ENCODE peak calls at places on chromosome 5, in six cellular contexts. V is tibial artery; R is hepatocyte; H is CD8-positive, alpha-beta memory T cell; N is adrenal gland; Y is breast epithelium. G is an unnamed sample. For H3K36me3, the result is how much of the 10 kb centered on the place peaks cover.

GRCh38 chr5:123594434-123594833 is 82.5 kb downstream of the CSNK1G3 start:
- DNase-seq in R (no peak), Y (no peak), H (no peak), N (no peak), V (no peak), G (no peak)

GRCh38 chr5:317086-317811 is 4.3 kb upstream of the AHRR start:
- DNase-seq in V (no peak), R (peak), Y (no peak), H (no peak), N (peak), G (no peak)

GRCh38 chr5:150642567-150642927 is 2.1 kb downstream of the SYNPO start:
- DNase-seq in R (peak), V (peak), H (no peak), Y (peak), N (peak), G (peak)

GRCh38 chr5:45205403-45205961 is 396.7 kb downstream of the MRPS30 start:
- DNase-seq in V (no peak), H (no peak), N (no peak), Y (no peak), R (no peak), G (no peak)

GRCh38 chr5:157390179-157390923 is 69.7 kb upstream of the NIPAL4 start:
- DNase-seq in H (peak), R (peak), N (peak), Y (no peak), V (no peak), G (no peak)

GRCh38 chr5:79785983-79786382 is 96.3 kb downstream of the CMYA5 start:
- DNase-seq in V (no peak), N (no peak), H (no peak), Y (no peak), R (no peak), G (no peak)

GRCh38 chr5:180969406-180969805 is 19.2 kb upstream of the BTNL3 start:
- DNase-seq in N (no peak), V (no peak), Y (no peak), H (no peak), R (no peak), G (no peak)

GRCh38 chr5:111384220-111384619 is 128.1 kb downstream of the STARD4 start:
- DNase-seq in N (no peak), V (no peak), Y (no peak), R (no peak), H (no peak), G (no peak)

GRCh38 chr5:11962122-11962521 is 57.9 kb upstream of the CTNND2 start:
- DNase-seq in V (no peak), H (no peak), Y (no peak), R (peak), N (no peak), G (no peak)

GRCh38 chr5:88944751-88945507 is 61.9 kb upstream of the MEF2C start:
- DNase-seq in R (no peak), V (no peak), H (no peak), N (no peak), Y (no peak), G (no peak)

GRCh38 chr5:156824800-156825199 is 25.3 kb upstream of the PPP1R2B start:
- DNase-seq in R (peak), H (no peak), V (no peak), Y (no peak), N (no peak), G (no peak)

GRCh38 chr5:135559342-135559741 is 19.4 kb downstream of the CXCL14 start:
- DNase-seq in R (no peak), N (no peak), Y (no peak), H (no peak), V (no peak), G (no peak)

GRCh38 chr5:128965011-128965637 is at the start of gene SLC27A6:
- DNase-seq in R (peak), Y (no peak), N (no peak), H (no peak), V (no peak), G (no peak)

GRCh38 chr5:102589661-102590060 is 90.9 kb upstream of the SLCO6A1 start:
- DNase-seq in R (no peak), V (no peak), Y (no peak), N (no peak), H (no peak), G (no peak)

GRCh38 chr5:139388198-139388821 is 1.4 kb downstream of the MZB1 start:
- DNase-seq in R (peak), V (no peak), H (no peak), Y (peak), N (peak), G (no peak)

GRCh38 chr5:33235304-33235703 is 205.5 kb upstream of the TARS1 start:
- DNase-seq in Y (no peak), V (no peak), R (no peak), H (no peak), N (no peak), G (no peak)

GRCh38 chr5:118578093-118578492 is 410.3 kb downstream of the DTWD2 start:
- DNase-seq in R (no peak), V (peak), N (no peak), Y (no peak), H (no peak), G (no peak)

GRCh38 chr5:175638305-175638704 is 19.6 kb upstream of the HRH2 start:
- DNase-seq in Y (no peak), R (no peak), H (no peak), V (no peak), N (no peak), G (no peak)

GRCh38 chr5:115375922-115376321 is 79.5 kb upstream of the CCDC112 start:
- DNase-seq in R (peak), V (no peak), H (no peak), N (no peak), Y (no peak), G (no peak)

GRCh38 chr5:140502834-140503233 is 44.6 kb upstream of the EIF4EBP3 start:
- DNase-seq in R (no peak), H (no peak), Y (no peak), V (no peak), N (no peak), G (no peak)
- H3K36me3 ChIP-seq in R (under half), H (under half), Y (under half), V (under half), N (under half), G (under half)

GRCh38 chr5:9587135-9587534 is 41.3 kb upstream of the SEMA5A start:
- DNase-seq in V (no peak), N (no peak), Y (no peak), R (no peak), H (no peak), G (no peak)
- H3K36me3 ChIP-seq in V (under half), N (under half), Y (under half), R (under half), H (under half), G (under half)

GRCh38 chr5:177035982-177036381 is 13.5 kb downstream of the ZNF346 start:
- DNase-seq in N (no peak), H (no peak), R (no peak), V (no peak), Y (no peak), G (no peak)

GRCh38 chr5:177040814-177041410 is 18.4 kb downstream of the ZNF346 start:
- DNase-seq in R (no peak), V (no peak), N (no peak), Y (no peak), H (no peak), G (no peak)

GRCh38 chr5:177036921-177037320 is 14.4 kb downstream of the ZNF346 start:
- DNase-seq in N (no peak), H (no peak), R (no peak), Y (no peak), V (no peak), G (no peak)

GRCh38 chr5:177041936-177042335 is 19.4 kb downstream of the ZNF346 start:
- DNase-seq in R (no peak), H (no peak), V (no peak), Y (no peak), N (no peak), G (no peak)

GRCh38 chr5:177036443-177036842 is 13.9 kb downstream of the ZNF346 start:
- DNase-seq in V (no peak), R (no peak), Y (no peak), H (no peak), N (no peak), G (no peak)
- H3K36me3 ChIP-seq in V (under half), R (under half), Y (under half), H (under half), N (under half), G (under half)

GRCh38 chr5:149425729-149426128 is 46.6 kb upstream of the IL17B start:
- DNase-seq in H (no peak), Y (no peak), V (no peak), R (no peak), N (no peak), G (no peak)

GRCh38 chr5:149422429-149423286 is 43.6 kb upstream of the IL17B start:
- DNase-seq in H (no peak), N (peak), V (no peak), R (peak), Y (no peak), G (no peak)

GRCh38 chr5:149421834-149422233 is 42.7 kb upstream of the IL17B start:
- DNase-seq in V (no peak), R (peak), H (no peak), Y (no peak), N (no peak), G (no peak)

GRCh38 chr5:149424371-149425315 is 45.6 kb upstream of the IL17B start:
- DNase-seq in N (no peak), V (no peak), H (no peak), Y (no peak), R (no peak), G (no peak)

DNA sequence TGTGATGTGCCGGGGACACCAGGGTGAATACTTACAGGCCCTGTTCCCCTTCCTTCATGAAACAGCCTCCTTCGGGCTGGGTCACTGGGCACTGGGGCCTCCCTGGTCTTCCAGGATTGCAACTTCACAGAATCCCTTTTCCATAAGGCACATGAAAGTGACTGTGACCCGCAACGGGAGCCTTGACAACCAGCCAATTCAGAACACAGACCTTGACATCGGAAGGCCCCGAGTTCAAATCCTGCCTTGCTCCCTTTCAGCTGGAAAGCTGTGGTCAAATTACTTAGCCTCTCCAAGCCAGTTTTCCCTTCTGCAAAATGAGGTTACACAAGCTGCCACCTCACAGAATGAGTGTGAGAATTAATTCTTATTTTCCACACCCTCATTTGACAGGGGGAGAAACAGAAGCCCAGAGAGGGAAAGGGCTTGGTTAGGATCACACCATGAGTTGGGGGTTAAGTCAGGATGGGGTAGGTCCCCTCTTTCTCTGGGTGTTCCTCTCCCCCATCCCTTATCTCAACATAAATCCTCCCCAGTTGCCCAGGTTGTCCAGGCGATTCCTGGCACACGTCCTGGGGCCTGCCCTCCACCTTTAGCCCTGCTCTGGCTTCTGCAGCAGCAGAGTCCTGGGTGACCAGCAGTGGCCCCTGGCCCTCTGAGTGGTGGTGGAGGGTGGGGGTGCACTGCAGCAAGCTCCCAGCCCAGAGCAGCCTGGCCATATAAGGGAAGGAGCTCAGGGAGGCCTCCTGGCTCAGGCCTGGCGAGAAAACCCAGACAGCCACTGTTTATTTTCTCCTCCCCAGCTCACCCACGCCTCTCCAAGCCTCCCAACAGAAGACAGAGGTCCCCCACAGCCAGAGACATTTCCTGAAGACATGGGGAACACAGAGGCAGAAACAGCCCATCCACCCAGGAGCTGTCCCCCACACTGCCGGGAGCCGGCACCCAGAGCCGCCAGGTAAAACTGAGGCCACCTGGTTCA is 44.5 kb upstream of the IL17B start:
- DNase-seq in Y (no peak), N (peak), H (no peak), R (peak), V (no peak), G (no peak)
- H3K36me3 ChIP-seq in Y (under half), N (under half), H (under half), R (under half), V (half or more), G (half or more)

GRCh38 chr5:80960531-80961375 is 590 bp downstream of the RASGRF2 start:
- DNase-seq in V (no peak), R (peak), Y (no peak), N (no peak), H (peak), G (no peak)

GRCh38 chr5:80957031-80957761 is 3.0 kb upstream of the RASGRF2 start:
- DNase-seq in V (no peak), Y (no peak), N (no peak), R (no peak), H (no peak), G (no peak)

GRCh38 chr5:80958611-80959010 is 1.6 kb upstream of the RASGRF2 start:
- DNase-seq in Y (no peak), V (no peak), H (no peak), N (no peak), R (no peak), G (no peak)

GRCh38 chr5:80959768-80960442 is at the start of gene RASGRF2:
- DNase-seq in H (peak), R (peak), N (no peak), Y (no peak), V (no peak), G (no peak)

GRCh38 chr5:80959138-80959537 is 1.0 kb upstream of the RASGRF2 start:
- DNase-seq in H (no peak), N (no peak), V (no peak), Y (no peak), R (no peak), G (no peak)
- H3K36me3 ChIP-seq in H (under half), N (under half), V (under half), Y (under half), R (under half), G (under half)

G was measured in thoracic aorta.